ENCODE peak calls at places on chromosomes 12 and 14, in ten cellular contexts. F is MCF 10A, K is cardiac fibroblast, W is fibroblast of lung, P is mesothelial cell of epicardium, U is foreskin fibroblast, T is neural progenitor cell, J is psoas muscle, X is upper lobe of left lung, E is fibroblast of villous mesenchyme. B is an unnamed sample.

GRCh38 chr14:76918176-76918750 is 92.1 kb downstream of the LRRC74A start:
- DNase-seq in J (peak), E (peak), W (peak), X (peak), K (peak), P (peak), T (no peak), F (peak), U (peak), B (no peak)

GRCh38 chr12:124191024-124191359 is 103.9 kb upstream of the RFLNA start:
- DNase-seq in U (no peak), E (no peak), T (peak), K (peak), F (peak), W (no peak), P (no peak), X (no peak), J (no peak), B (no peak)

GRCh38 chr12:53867216-53868012 is 71.2 kb upstream of the HOXC13 start:
- DNase-seq in P (no peak), T (peak), F (peak), J (no peak), E (no peak), U (no peak), X (no peak), K (no peak), W (peak), B (no peak)

GRCh38 chr14:83342590-83342989 is 1808.9 kb upstream of the SEL1L start:
- DNase-seq in K (peak), J (peak), E (peak), P (no peak), W (peak), F (no peak), T (no peak), X (no peak), U (peak), B (no peak)

GRCh38 chr12:9702239-9702638 is 30.7 kb downstream of the CLECL1 start:
- DNase-seq in T (no peak), X (no peak), W (no peak), K (no peak), J (no peak), U (no peak), P (no peak), F (no peak), E (no peak), B (no peak)

GRCh38 chr12:2752676-2753371 is 41.9 kb upstream of the FKBP4 start:
- DNase-seq in X (peak), J (peak), K (peak), P (peak), F (peak), T (peak), U (peak), W (peak), E (peak), B (peak)

GRCh38 chr12:128326419-128326818 is 59.4 kb downstream of the TMEM132C start:
- DNase-seq in P (no peak), K (no peak), X (no peak), E (no peak), F (no peak), W (no peak), T (peak), J (no peak), U (no peak), B (no peak)

GRCh38 chr12:65200007-65200665 is 30.8 kb downstream of the LEMD3 start:
- DNase-seq in T (no peak), J (no peak), K (no peak), W (no peak), X (no peak), E (no peak), P (no peak), U (no peak), F (peak), B (no peak)

GRCh38 chr14:33959692-33960151 is 8.8 kb upstream of the EGLN3 start:
- DNase-seq in J (no peak), E (no peak), X (no peak), U (no peak), W (no peak), P (no peak), T (peak), K (no peak), F (no peak), B (no peak)

GRCh38 chr12:91226951-91227350 is 44.3 kb upstream of the DCN start:
- DNase-seq in K (no peak), P (no peak), J (no peak), T (no peak), E (no peak), X (no peak), W (no peak), F (no peak), U (no peak), B (no peak)

GRCh38 chr12:32903318-32903717 is 6.7 kb upstream of the PKP2 start:
- DNase-seq in K (no peak), X (no peak), T (no peak), W (no peak), E (no peak), F (no peak), J (no peak), U (no peak), P (no peak), B (no peak)

GRCh38 chr14:23175823-23176222 is 7.6 kb downstream of the SLC7A8 start:
- DNase-seq in T (no peak), P (no peak), K (peak), U (peak), J (no peak), X (no peak), F (peak), E (no peak), W (peak), B (no peak)

GRCh38 chr12:56120158-56120846 is 2.2 kb downstream of the ZC3H10 start:
- DNase-seq in F (peak), X (no peak), J (no peak), T (no peak), U (no peak), W (no peak), P (no peak), K (no peak), E (no peak), B (no peak)

GRCh38 chr12:100716658-100716948 is 78.0 kb upstream of the ANO4 start:
- DNase-seq in W (peak), J (no peak), X (no peak), E (no peak), U (peak), P (no peak), T (peak), K (no peak), F (no peak), B (no peak)

GRCh38 chr12:127559349-127560040 is 707.5 kb upstream of the TMEM132C start:
- DNase-seq in T (peak), J (no peak), K (peak), W (peak), U (peak), P (no peak), F (peak), X (peak), E (peak), B (no peak)

GRCh38 chr12:50637870-50638481 is 125.9 kb upstream of the ATF1 start:
- DNase-seq in T (peak), K (peak), U (no peak), X (no peak), P (no peak), J (no peak), E (peak), W (peak), F (peak), B (no peak)

GRCh38 chr14:58444627-58445026 is 17.1 kb downstream of the KIAA0586 start:
- DNase-seq in J (no peak), U (no peak), E (peak), K (no peak), X (peak), F (no peak), P (no peak), T (no peak), W (no peak), B (no peak)

GRCh38 chr12:93943766-93944165 is 204.6 kb upstream of the PLXNC1 start:
- DNase-seq in U (peak), X (no peak), E (peak), F (peak), K (peak), P (no peak), T (no peak), J (peak), W (peak), B (no peak)

GRCh38 chr14:100785338-100785615 is 40.6 kb upstream of the MEG3 start:
- DNase-seq in P (no peak), F (no peak), W (no peak), X (no peak), U (no peak), K (no peak), E (no peak), J (peak), T (no peak), B (no peak)

GRCh38 chr14:51616724-51617409 is 34.8 kb upstream of the FRMD6 start:
- DNase-seq in T (no peak), X (peak), U (peak), P (no peak), F (peak), K (peak), E (peak), W (peak), J (no peak), B (no peak)

GRCh38 chr12:110742718-110743570 is at the start of gene PPP1CC:
- DNase-seq in J (peak), X (peak), K (peak), E (peak), W (peak), T (peak), U (peak), F (peak), P (peak), B (peak)

GRCh38 chr12:6062427-6063378 is 61.8 kb downstream of the VWF start:
- DNase-seq in F (peak), E (peak), X (peak), K (peak), W (peak), T (peak), P (peak), J (no peak), U (peak), B (peak)

GRCh38 chr14:100488057-100488456 is 99.2 kb downstream of the BEGAIN start:
- DNase-seq in X (no peak), E (peak), U (no peak), W (no peak), J (no peak), F (no peak), K (no peak), P (no peak), T (no peak), B (no peak)

GRCh38 chr12:5535531-5535930 is 103.6 kb downstream of the NTF3 start:
- DNase-seq in T (no peak), P (no peak), W (no peak), K (no peak), F (no peak), E (no peak), J (no peak), X (no peak), U (no peak), B (no peak)

GRCh38 chr12:28535216-28535615 is 345.0 kb downstream of the CCDC91 start:
- DNase-seq in E (peak), W (peak), J (no peak), K (peak), U (peak), F (peak), P (no peak), X (no peak), T (no peak), B (no peak)

GRCh38 chr12:1830981-1831930 is 10.9 kb downstream of the LRTM2 start:
- DNase-seq in J (peak), W (peak), P (peak), E (peak), U (peak), F (peak), T (peak), K (peak), X (peak), B (no peak)

GRCh38 chr12:26848156-26848825 is 15.3 kb upstream of the ITPR2 start:
- DNase-seq in E (peak), U (no peak), F (peak), J (no peak), P (no peak), W (peak), K (peak), T (no peak), X (no peak), B (no peak)

GRCh38 chr12:26857465-26858176 is 24.6 kb upstream of the ITPR2 start:
- DNase-seq in T (no peak), J (no peak), K (peak), E (peak), P (no peak), W (no peak), U (no peak), X (no peak), F (no peak), B (no peak)

GRCh38 chr12:26853303-26854027 is 20.5 kb upstream of the ITPR2 start:
- DNase-seq in J (peak), E (peak), X (peak), W (peak), K (peak), U (no peak), T (peak), P (peak), F (peak), B (peak)

GRCh38 chr12:26855337-26856089 is 22.5 kb upstream of the ITPR2 start:
- DNase-seq in U (no peak), X (no peak), W (no peak), T (no peak), E (no peak), K (no peak), P (no peak), F (no peak), J (no peak), B (no peak)

DNA sequence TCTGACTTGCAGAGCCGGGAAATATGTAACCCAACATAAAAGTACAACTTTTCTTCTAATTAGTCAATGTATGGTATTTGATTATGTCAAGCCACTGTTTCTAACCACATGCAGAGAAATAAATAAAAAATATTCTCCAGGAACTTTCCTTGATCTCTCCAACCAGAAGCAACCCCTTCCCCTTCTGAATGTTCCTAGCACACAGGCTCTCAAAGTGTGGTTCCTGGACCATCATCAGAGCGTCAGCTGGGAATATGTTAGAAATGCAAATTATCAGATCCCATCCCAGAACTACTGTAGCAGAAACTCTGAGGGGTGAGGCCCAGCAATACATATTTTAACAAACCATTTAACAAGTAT is 21.0 kb upstream of the ITPR2 start:
- DNase-seq in U (no peak), E (no peak), X (no peak), T (no peak), W (no peak), P (no peak), J (no peak), K (no peak), F (no peak), B (no peak)
- TF ChIP-seq CTCF in U (no peak), E (no peak), X (no peak), T (no peak), W (no peak), P (no peak), J (no peak), K (no peak), F (no peak), B (no peak)

GRCh38 chr14:96205994-96206392 is 1.4 kb downstream of the BDKRB2 start:
- DNase-seq in K (no peak), U (no peak), J (no peak), X (no peak), W (peak), F (no peak), E (no peak), P (no peak), T (no peak), B (no peak)

GRCh38 chr14:96204151-96205058 is at the start of gene BDKRB2:
- DNase-seq in E (peak), X (peak), U (peak), T (peak), K (peak), F (peak), P (peak), J (peak), W (peak), B (no peak)

GRCh38 chr14:96206461-96206860 is 1.8 kb downstream of the BDKRB2 start:
- DNase-seq in K (no peak), X (no peak), T (no peak), U (no peak), F (peak), P (no peak), E (no peak), J (no peak), W (no peak), B (no peak)

GRCh38 chr14:96203635-96204034 is 1.0 kb upstream of the BDKRB2 start:
- DNase-seq in F (peak), E (no peak), W (no peak), T (no peak), J (no peak), P (no peak), X (peak), K (no peak), U (no peak), B (no peak)

GRCh38 chr14:96205059-96205993 is 687 bp downstream of the BDKRB2 start:
- DNase-seq in J (no peak), W (no peak), K (no peak), X (no peak), U (no peak), T (no peak), P (no peak), E (no peak), F (peak), B (no peak)
- TF ChIP-seq CTCF in J (no peak), W (no peak), K (no peak), X (no peak), U (no peak), T (no peak), P (no peak), E (no peak), F (no peak), B (no peak)

GRCh38 chr14:89252887-89253532 is 164.0 kb downstream of the FOXN3 start:
- DNase-seq in F (peak), P (no peak), W (peak), X (no peak), J (peak), U (no peak), K (peak), T (peak), E (peak), B (no peak)
- TF ChIP-seq CTCF in F (no peak), P (no peak), W (no peak), X (no peak), J (peak), U (no peak), K (no peak), T (peak), E (peak), B (no peak)

GRCh38 chr14:73759714-73760597 is 45.8 kb upstream of the PNMA1 start:
- DNase-seq in K (peak), P (peak), X (peak), E (peak), W (peak), F (peak), T (peak), J (peak), U (peak), B (peak)
- TF ChIP-seq CTCF in K (no peak), P (no peak), X (peak), E (no peak), W (no peak), F (peak), T (no peak), J (no peak), U (no peak), B (no peak)

B was measured in activated B cell treated with CpG ODN at 0.5 μM for 24 hours.